ENCODE peak calls at places on chromosomes 2 and 18, in eight cellular contexts. O is adrenal gland, I is heart right ventricle, R is uterus, X is transverse colon, H is HCT116, Q is ovary, L is prostate gland. A is an unnamed sample.

GRCh38 chr2:36376319-36376765 is 20.8 kb downstream of the CRIM1 start:
- DNase-seq in I (peak), R (peak), L (peak), H (no peak), X (peak), O (peak), Q (peak), A (no peak)

GRCh38 chr2:54085069-54085468 is 30.3 kb upstream of the ACYP2 start:
- DNase-seq in H (no peak), L (no peak), R (no peak), X (no peak), I (no peak), O (no peak), Q (no peak), A (no peak)

GRCh38 chr2:84980263-84980983 is 9.5 kb downstream of the KCMF1 start:
- DNase-seq in H (no peak), R (no peak), Q (no peak), I (no peak), L (no peak), O (no peak), X (no peak), A (no peak)

GRCh38 chr2:204260162-204260877 is 285.0 kb upstream of the PARD3B start:
- DNase-seq in L (peak), Q (peak), R (peak), H (peak), X (peak), I (peak), O (peak), A (no peak)

GRCh38 chr18:24631238-24632025 is 171.0 kb downstream of the HRH4 start:
- DNase-seq in X (no peak), I (peak), L (no peak), H (no peak), Q (no peak), O (no peak), R (no peak), A (no peak)

GRCh38 chr18:73852789-73853188 is 294.8 kb downstream of the FBXO15 start:
- DNase-seq in I (no peak), H (no peak), Q (no peak), O (no peak), X (no peak), L (no peak), R (no peak), A (no peak)

GRCh38 chr2:147214900-147215299 is 629.9 kb upstream of the ACVR2A start:
- DNase-seq in R (no peak), Q (no peak), H (no peak), O (no peak), I (no peak), L (no peak), X (no peak), A (no peak)

GRCh38 chr2:212364106-212364505 is 174.5 kb downstream of the ERBB4 start:
- DNase-seq in R (no peak), H (no peak), L (no peak), X (no peak), Q (no peak), O (no peak), I (no peak), A (no peak)

GRCh38 chr2:133504566-133505505 is 63.4 kb downstream of the NCKAP5 start:
- DNase-seq in I (peak), L (peak), H (no peak), X (peak), Q (peak), O (peak), R (peak), A (peak)

GRCh38 chr2:21251216-21251971 is 127.6 kb downstream of the TDRD15 start:
- DNase-seq in L (no peak), O (no peak), X (peak), I (no peak), R (no peak), Q (no peak), H (no peak), A (no peak)

GRCh38 chr2:172930871-172931255 is 144.8 kb upstream of the MAP3K20 start:
- DNase-seq in O (no peak), X (no peak), Q (no peak), I (no peak), H (no peak), L (no peak), R (no peak), A (no peak)

GRCh38 chr2:173657996-173658717 is 303.5 kb downstream of the CDCA7 start:
- DNase-seq in Q (no peak), I (no peak), O (peak), H (peak), L (no peak), R (peak), X (no peak), A (peak)

GRCh38 chr2:31522742-31523141 is 58.0 kb downstream of the SRD5A2 start:
- DNase-seq in O (no peak), H (no peak), I (no peak), L (no peak), X (no peak), Q (no peak), R (no peak), A (peak)

GRCh38 chr2:196592912-196593881 is 46.3 kb upstream of the CCDC150 start:
- DNase-seq in I (peak), O (peak), X (no peak), R (no peak), L (no peak), Q (no peak), H (no peak), A (no peak)

GRCh38 chr2:200860092-200860795 is 4.2 kb downstream of the CLK1 start:
- DNase-seq in X (no peak), H (no peak), O (peak), I (no peak), R (no peak), L (no peak), Q (no peak), A (no peak)

GRCh38 chr18:551404-552061 is 28.6 kb upstream of the CETN1 start:
- DNase-seq in X (no peak), I (no peak), H (no peak), L (no peak), Q (no peak), R (no peak), O (no peak), A (no peak)

GRCh38 chr2:213021971-213022899 is 129.2 kb downstream of the IKZF2 start:
- DNase-seq in L (no peak), I (no peak), Q (no peak), H (no peak), O (no peak), R (no peak), X (no peak), A (no peak)

GRCh38 chr18:58965930-58966662 is 101.4 kb downstream of the ZNF532 start:
- DNase-seq in I (no peak), Q (no peak), H (no peak), L (no peak), X (no peak), O (no peak), R (no peak), A (peak)

GRCh38 chr2:15363142-15363541 is 198.0 kb downstream of the NBAS start:
- DNase-seq in O (no peak), I (no peak), R (no peak), X (no peak), H (no peak), Q (no peak), L (no peak), A (peak)

GRCh38 chr2:233084488-233084887 is 24.3 kb downstream of the INPP5D start:
- DNase-seq in H (no peak), Q (no peak), R (peak), L (peak), O (peak), I (peak), X (peak), A (no peak)

GRCh38 chr2:9002637-9003365 is 683 bp downstream of the MBOAT2 start:
- DNase-seq in H (no peak), L (no peak), Q (peak), O (no peak), I (peak), X (peak), R (peak), A (no peak)

GRCh38 chr2:43225788-43226557 is 433 bp downstream of the ZFP36L2 start:
- DNase-seq in I (peak), X (no peak), Q (peak), R (peak), O (peak), L (peak), H (no peak), A (no peak)

GRCh38 chr18:49127606-49128190 is 176.9 kb upstream of the SMAD7 start:
- DNase-seq in H (no peak), O (no peak), R (no peak), Q (no peak), L (no peak), X (no peak), I (no peak), A (no peak)

GRCh38 chr2:143878131-143878530 is 641.8 kb downstream of the ZEB2 start:
- DNase-seq in R (no peak), H (no peak), L (no peak), X (no peak), Q (no peak), O (no peak), I (no peak), A (no peak)

GRCh38 chr2:46353509-46353908 is 56.3 kb downstream of the EPAS1 start:
- DNase-seq in O (no peak), I (no peak), X (no peak), R (no peak), L (no peak), Q (no peak), H (no peak), A (no peak)

GRCh38 chr18:79489900-79490592 is 94.3 kb downstream of the NFATC1 start:
- DNase-seq in I (no peak), Q (no peak), L (no peak), R (no peak), X (no peak), O (peak), H (no peak), A (no peak)

GRCh38 chr2:228023619-228024018 is 152.2 kb downstream of the DAW1 start:
- DNase-seq in H (no peak), X (no peak), R (no peak), Q (no peak), I (no peak), O (peak), L (no peak), A (no peak)

GRCh38 chr2:241555711-241556110 is 2.8 kb upstream of the BOK start:
- DNase-seq in R (no peak), X (no peak), I (no peak), Q (no peak), H (no peak), O (no peak), L (no peak), A (no peak)

GRCh38 chr2:109260116-109260855 is 131.3 kb downstream of the SH3RF3 start:
- DNase-seq in L (no peak), R (no peak), I (no peak), H (no peak), Q (no peak), X (no peak), O (no peak), A (no peak)

GRCh38 chr2:64654993-64655666 is 1.4 kb upstream of the SERTAD2 start:
- DNase-seq in X (no peak), I (no peak), R (no peak), O (no peak), L (no peak), Q (no peak), H (no peak), A (no peak)

GRCh38 chr18:59607471-59607870 is 89.8 kb downstream of the CCBE1 start:
- DNase-seq in I (no peak), X (no peak), R (no peak), L (no peak), O (no peak), Q (no peak), H (no peak), A (no peak)

GRCh38 chr2:123453772-123454171 is 571.3 kb upstream of the CNTNAP5 start:
- DNase-seq in H (no peak), X (no peak), Q (no peak), I (no peak), O (no peak), R (no peak), L (no peak), A (no peak)

GRCh38 chr18:6013101-6013790 is 117.9 kb upstream of the TMEM200C start:
- DNase-seq in X (no peak), H (no peak), R (no peak), Q (no peak), O (no peak), L (no peak), I (no peak), A (no peak)

GRCh38 chr2:111659361-111660281 is 224.4 kb downstream of the ANAPC1 start:
- DNase-seq in I (peak), R (peak), H (peak), L (peak), X (peak), Q (no peak), O (peak), A (peak)

GRCh38 chr2:100744589-100744988 is 75.3 kb upstream of the NPAS2 start:
- DNase-seq in O (no peak), X (no peak), Q (no peak), I (no peak), R (no peak), L (no peak), H (no peak), A (no peak)

GRCh38 chr2:162524192-162524591 is 180.3 kb downstream of the GCA start:
- DNase-seq in X (no peak), L (no peak), R (no peak), Q (no peak), H (no peak), O (peak), I (no peak), A (no peak)

GRCh38 chr2:177547122-177547521 is 154.5 kb downstream of the AGPS start:
- DNase-seq in Q (no peak), R (no peak), X (no peak), O (no peak), H (no peak), L (no peak), I (no peak), A (no peak)

GRCh38 chr2:11655495-11655894 is 14.5 kb downstream of the NTSR2 start:
- DNase-seq in H (no peak), L (peak), O (no peak), X (no peak), R (peak), I (no peak), Q (no peak), A (no peak)

GRCh38 chr18:33578371-33579146 is 540 bp downstream of the ASXL3 start:
- DNase-seq in O (no peak), X (peak), H (no peak), I (peak), Q (peak), L (peak), R (peak), A (no peak)
- H3K4me3 ChIP-seq in O (no peak), X (peak), H (no peak), I (peak), Q (peak), L (peak), R (peak), A (peak)

GRCh38 chr2:222076978-222077690 is 221.7 kb downstream of the PAX3 start:
- DNase-seq in O (no peak), H (no peak), L (no peak), X (no peak), Q (no peak), I (no peak), R (no peak), A (no peak)

DNA sequence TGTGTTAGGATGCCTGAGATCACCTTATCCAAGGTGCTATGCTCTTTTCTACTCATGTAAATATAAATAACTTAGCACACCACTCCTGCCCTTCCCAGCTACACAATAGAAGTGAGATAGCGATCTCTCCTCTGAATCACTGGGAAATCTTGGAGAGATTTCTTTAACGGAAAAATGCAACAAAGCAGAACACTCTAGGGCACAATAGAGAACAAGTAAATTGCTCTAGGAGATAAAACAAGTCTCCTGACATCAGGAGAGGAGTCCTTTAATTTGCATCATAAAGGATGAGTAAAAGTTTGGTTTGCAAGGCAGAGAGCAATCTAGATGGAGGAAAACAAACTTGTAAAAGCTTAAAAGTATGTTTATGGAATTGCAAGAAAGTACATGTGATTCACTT is 224.1 kb downstream of the PAX3 start:
- DNase-seq in R (no peak), O (no peak), X (no peak), H (no peak), Q (no peak), L (no peak), I (no peak), A (no peak)
- TF ChIP-seq CTCF in R (no peak), O (no peak), X (no peak), H (no peak), Q (no peak), L (no peak), I (no peak), A (no peak)

GRCh38 chr2:239395524-239395923 is 5.3 kb downstream of the HDAC4 start:
- DNase-seq in I (no peak), R (peak), Q (no peak), O (no peak), L (no peak), X (peak), H (no peak), A (no peak)
- H3K4me3 ChIP-seq in I (no peak), R (no peak), Q (no peak), O (no peak), L (no peak), X (no peak), H (no peak), A (no peak)

GRCh38 chr2:153872311-153873061 is 764 bp downstream of the GALNT13 start:
- DNase-seq in O (no peak), I (no peak), H (no peak), R (no peak), X (no peak), Q (no peak), L (no peak), A (no peak)

GRCh38 chr2:153871231-153872221 is at the start of gene GALNT13:
- DNase-seq in H (no peak), R (peak), X (no peak), Q (no peak), O (peak), I (peak), L (no peak), A (peak)

GRCh38 chr2:153873062-153874048 is 1.6 kb downstream of the GALNT13 start:
- DNase-seq in X (no peak), Q (no peak), L (no peak), O (no peak), H (no peak), I (no peak), R (no peak), A (no peak)

GRCh38 chr2:153866595-153866994 is 5.1 kb upstream of the GALNT13 start:
- DNase-seq in H (no peak), X (no peak), O (no peak), I (no peak), L (no peak), Q (no peak), R (no peak), A (no peak)

DNA sequence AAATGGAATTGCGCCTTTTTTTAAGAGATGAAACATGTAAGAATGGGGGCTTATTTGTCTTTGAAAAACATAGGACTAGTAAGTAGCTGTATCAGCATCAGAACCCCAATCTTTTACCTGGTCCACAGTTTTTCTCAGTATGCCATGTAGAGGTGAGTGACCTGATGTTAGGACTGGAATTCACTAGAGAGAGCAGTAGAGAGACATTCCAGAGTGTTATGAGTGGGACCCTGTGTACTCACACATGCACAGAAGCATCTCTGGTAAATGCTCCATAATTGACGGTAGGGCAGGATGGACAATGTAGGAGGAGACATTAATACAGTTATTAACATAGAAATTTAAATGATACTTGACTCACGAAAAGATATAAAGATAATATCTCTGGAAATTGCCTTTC is 1.4 kb upstream of the GALNT13 start:
- DNase-seq in L (no peak), Q (no peak), I (no peak), H (no peak), X (no peak), O (no peak), R (no peak), A (no peak)
- TF ChIP-seq CTCF in L (no peak), Q (no peak), I (no peak), H (peak), X (no peak), O (no peak), R (no peak), A (peak)

DNA sequence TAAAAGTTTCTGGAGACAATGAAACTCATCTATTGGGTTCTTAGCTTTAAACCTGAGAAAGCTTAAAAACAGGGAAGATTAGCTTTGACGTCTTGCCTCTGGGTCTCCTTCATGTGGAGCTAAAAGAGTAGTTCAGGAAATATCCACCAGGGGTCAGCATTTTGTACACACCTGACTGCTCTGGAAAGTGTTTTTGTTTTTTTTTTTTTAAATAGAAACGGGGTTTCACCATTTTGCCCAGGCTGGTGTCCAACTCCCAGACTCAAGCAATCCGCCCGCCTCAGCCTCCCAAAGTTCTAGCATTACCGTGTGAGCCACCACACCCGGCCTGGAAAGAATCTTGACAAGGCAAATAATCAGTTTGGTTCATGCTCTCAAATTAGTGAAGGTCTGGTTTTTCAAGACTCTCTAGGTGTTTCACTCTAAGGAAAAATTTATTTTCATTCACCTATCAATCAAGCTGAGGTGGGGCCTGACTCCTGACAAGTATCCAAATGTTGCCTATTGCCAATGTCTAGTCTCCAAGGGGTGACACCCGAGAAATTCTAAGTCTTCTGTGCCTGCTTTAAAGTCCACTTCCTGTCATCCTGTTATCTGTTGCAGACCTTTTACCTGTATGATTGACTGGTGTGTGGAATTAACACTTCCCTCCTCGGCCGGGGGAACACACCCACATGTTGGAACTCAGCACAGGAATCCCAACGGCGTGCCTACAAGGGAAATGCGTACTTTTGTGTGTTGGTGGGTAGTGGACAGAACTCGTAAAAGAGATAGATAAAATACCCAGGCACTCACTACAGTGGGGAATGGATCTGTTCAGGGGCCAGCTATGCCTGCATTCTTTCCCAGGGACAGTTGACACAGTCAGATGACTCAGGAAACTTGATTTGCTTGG is 11.3 kb downstream of the IL1RN start:
- DNase-seq in I (no peak), R (no peak), H (peak), O (peak), Q (no peak), L (peak), X (no peak), A (peak)
- H3K4me3 ChIP-seq in I (no peak), R (no peak), H (peak), O (no peak), Q (no peak), L (no peak), X (no peak), A (no peak)

DNA sequence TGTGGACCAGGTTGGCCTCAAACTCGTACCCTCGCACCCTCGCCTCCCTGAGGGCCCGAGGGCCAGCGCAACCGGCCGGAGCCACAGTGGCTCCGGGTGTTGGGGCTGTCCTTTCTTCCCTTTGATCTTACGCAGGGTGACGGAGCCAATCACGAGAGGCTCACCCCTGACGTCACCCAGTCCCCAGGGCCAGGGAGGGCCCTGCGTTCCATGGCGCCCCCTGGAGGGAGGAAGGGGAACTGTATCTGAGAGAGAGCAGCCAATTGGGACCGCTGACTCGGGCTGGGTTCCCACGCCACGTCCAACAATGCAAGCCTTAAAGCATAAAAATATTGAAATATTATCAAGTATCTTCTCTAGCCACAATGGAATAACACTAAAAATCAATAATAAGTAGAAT is 432.8 kb upstream of the LRRTM4 start:
- DNase-seq in R (no peak), I (no peak), X (no peak), L (no peak), O (no peak), H (no peak), Q (no peak), A (no peak)
- TF ChIP-seq CTCF in R (no peak), I (no peak), X (no peak), L (no peak), O (no peak), H (peak), Q (no peak), A (peak)